ENCODE peak calls at places on chromosomes 12 and 14, in four cellular contexts. T is aorta; G is CD8-positive, alpha-beta memory T cell; O is Panc1. J is an unnamed sample.
A peak's percentile ranks its signal among the peaks of the same experiment; 100 is the strongest.

GRCh38 chr12:26425587-26426260 is 230.4 kb downstream of the SSPN start:
- DNase-seq in T (no peak), G (no peak), O (no peak), J (no peak)

GRCh38 chr12:40692617-40693502 is 621 bp downstream of the CNTN1 start:
- DNase-seq in T (peak; percentile 30), G (no peak), O (no peak), J (peak; percentile 50)

GRCh38 chr12:13692332-13692731 is 289.1 kb downstream of the GRIN2B start:
- DNase-seq in T (no peak), G (no peak), O (no peak), J (no peak)

GRCh38 chr14:80211143-80212024 is at the start of gene DIO2:
- DNase-seq in T (peak; percentile 65), G (no peak), O (no peak), J (no peak)

GRCh38 chr12:95978351-95978750 is 17.8 kb downstream of the HAL start:
- DNase-seq in T (no peak), G (no peak), O (no peak), J (no peak)

GRCh38 chr12:42691991-42692557 is 102.5 kb upstream of the PRICKLE1 start:
- DNase-seq in T (no peak), G (no peak), O (peak; percentile 30), J (no peak)

GRCh38 chr14:69625299-69626131 is 14.1 kb downstream of the SUSD6 start:
- DNase-seq in T (peak; percentile 84), G (peak; percentile 71), O (no peak), J (no peak)

GRCh38 chr12:15550778-15551177 is 228.5 kb downstream of the PTPRO start:
- DNase-seq in T (no peak), G (no peak), O (no peak), J (no peak)

GRCh38 chr14:91154851-91155625 is 41.2 kb downstream of the DGLUCY start:
- DNase-seq in T (no peak), G (no peak), O (no peak), J (peak; percentile 54)

GRCh38 chr12:94041833-94042232 is 106.5 kb upstream of the PLXNC1 start:
- DNase-seq in T (no peak), G (no peak), O (no peak), J (peak; percentile 14)

GRCh38 chr14:22837059-22837749 is 819 bp downstream of the MMP14 start:
- DNase-seq in T (peak; percentile 78), G (peak; percentile 16), O (no peak), J (no peak)

GRCh38 chr14:60640859-60641721 is 8.2 kb downstream of the SIX1 start:
- DNase-seq in T (no peak), G (no peak), O (no peak), J (no peak)

GRCh38 chr14:99181246-99181645 is 90.8 kb downstream of the BCL11B start:
- DNase-seq in T (no peak), G (peak; percentile 45), O (no peak), J (no peak)

GRCh38 chr14:99181804-99182520 is 90.0 kb downstream of the BCL11B start:
- DNase-seq in T (no peak), G (no peak), O (no peak), J (no peak)

GRCh38 chr14:99177876-99178630 is 93.9 kb downstream of the BCL11B start:
- DNase-seq in T (no peak), G (no peak), O (no peak), J (no peak)

GRCh38 chr14:99179506-99179905 is 92.5 kb downstream of the BCL11B start:
- DNase-seq in T (no peak), G (peak; percentile 24), O (no peak), J (no peak)

DNA sequence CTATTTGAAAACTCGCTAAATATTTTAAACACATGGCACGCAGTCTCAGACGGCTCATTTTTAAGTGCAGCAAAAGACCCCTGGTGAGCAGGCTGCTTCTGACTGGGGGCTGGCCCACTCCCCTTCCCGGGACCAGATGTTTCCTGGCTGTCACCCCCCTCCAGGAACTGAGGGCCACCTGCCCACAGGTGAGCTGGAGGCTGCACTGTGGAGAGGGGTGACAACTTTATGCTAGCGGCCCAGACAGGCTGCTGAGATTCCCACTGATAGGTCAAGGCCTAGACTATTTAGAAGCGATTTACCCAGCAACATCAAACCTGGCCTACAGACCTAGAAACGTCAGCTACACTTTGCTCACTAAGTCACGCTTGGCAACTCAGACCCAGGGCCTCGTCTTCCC is 92.1 kb downstream of the BCL11B start:
- DNase-seq in T (no peak), G (peak; percentile 36), O (no peak), J (no peak)
- H3K4me1 ChIP-seq in T (no peaks in the 10 kb centered on the region), G (peaks cover 67% of the 10 kb centered on the region), O (no peaks in the 10 kb centered on the region), J (no peaks in the 10 kb centered on the region)

GRCh38 chr14:51993274-51993673 is 3.9 kb downstream of the RTRAF start:
- DNase-seq in T (no peak), G (no peak), O (no peak), J (no peak)
- H3K4me1 ChIP-seq in T (no peaks in the 10 kb centered on the region), G (peaks cover 34% of the 10 kb centered on the region), O (peaks cover 12% of the 10 kb centered on the region), J (peaks cover 3% of the 10 kb centered on the region)

GRCh38 chr12:6788972-6789905 is at the start of gene CD4:
- DNase-seq in T (peak; percentile 92), G (no peak), O (no peak), J (no peak)
- H3K4me1 ChIP-seq in T (no peaks in the 10 kb centered on the region), G (peaks cover 52% of the 10 kb centered on the region), O (no peaks in the 10 kb centered on the region), J (no peaks in the 10 kb centered on the region)

GRCh38 chr12:50529345-50529744 is 24.6 kb downstream of the DIP2B start:
- DNase-seq in T (no peak), G (no peak), O (no peak), J (no peak)
- H3K4me1 ChIP-seq in T (no peaks in the 10 kb centered on the region), G (peaks cover 38% of the 10 kb centered on the region), O (peaks cover 19% of the 10 kb centered on the region), J (no peaks in the 10 kb centered on the region)

DNA sequence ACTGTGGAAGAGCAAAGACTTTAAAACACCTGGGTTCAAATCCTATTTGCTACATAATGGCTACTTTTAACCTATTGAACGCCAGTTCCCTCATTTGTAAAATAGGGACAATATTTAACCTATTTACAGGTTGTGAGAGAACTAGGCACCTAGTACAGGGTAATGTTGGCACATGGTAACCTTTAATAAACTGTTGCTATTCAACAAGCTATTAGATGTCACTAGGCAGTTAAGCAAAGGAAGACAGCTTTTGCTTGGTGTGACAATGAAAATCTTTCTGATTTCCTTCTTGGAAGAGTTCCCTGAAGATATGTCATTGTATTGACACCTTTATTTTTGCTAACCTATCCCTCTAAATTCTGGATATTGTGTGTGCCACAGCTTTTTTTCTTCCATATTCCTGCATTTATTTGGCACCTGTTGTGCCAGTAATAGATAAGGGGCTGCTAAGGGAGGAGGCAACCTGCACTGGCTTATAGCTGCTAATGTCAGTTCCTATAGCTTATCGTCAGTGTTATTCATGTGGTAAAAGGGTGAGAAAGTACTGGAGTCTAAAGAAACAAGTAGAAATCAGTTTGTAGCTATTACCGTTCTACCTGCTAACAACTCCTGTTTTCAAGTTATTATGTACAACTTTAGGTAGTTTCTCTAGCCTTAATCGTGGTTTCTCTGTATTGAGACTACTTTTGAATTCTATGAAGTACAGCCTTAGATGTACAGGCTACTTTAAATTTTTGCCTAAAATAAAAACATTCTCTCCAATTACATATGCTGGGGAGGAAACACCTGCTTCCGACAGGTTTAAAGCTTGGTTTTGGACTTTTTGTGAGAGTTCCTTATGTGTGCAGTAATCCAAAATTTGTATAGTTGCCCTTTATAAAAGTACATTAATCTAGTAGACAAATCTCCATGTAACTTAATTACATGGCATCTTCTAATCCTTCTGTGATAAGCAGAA is 24.3 kb downstream of the HIF1A start:
- DNase-seq in T (no peak), G (peak; percentile 41), O (no peak), J (no peak)
- H3K4me1 ChIP-seq in T (peaks cover 3% of the 10 kb centered on the region), G (peaks cover 51% of the 10 kb centered on the region), O (no peaks in the 10 kb centered on the region), J (peaks cover 26% of the 10 kb centered on the region)

DNA sequence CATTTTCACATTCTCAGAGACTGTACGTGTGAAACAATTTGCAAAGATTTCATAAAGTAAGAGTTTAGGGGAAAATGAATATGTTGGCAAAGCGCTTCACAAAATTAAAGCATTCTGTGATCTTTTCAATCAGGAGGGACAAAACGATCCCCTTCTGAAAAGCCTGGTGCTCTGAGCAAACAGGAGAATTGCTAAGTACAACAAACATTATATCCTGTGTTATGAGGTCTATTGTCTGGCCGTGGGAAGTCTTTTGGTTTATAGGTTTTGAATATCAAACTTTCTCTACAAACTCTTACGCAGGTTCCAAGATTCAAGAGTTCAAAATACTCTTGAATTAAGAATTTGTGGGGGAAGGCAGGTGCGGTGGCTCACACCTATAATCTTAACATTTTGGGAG is 7.2 kb upstream of the FOXN3 start:
- DNase-seq in T (no peak), G (no peak), O (no peak), J (no peak)
- H3K4me1 ChIP-seq in T (no peaks in the 10 kb centered on the region), G (peaks cover 20% of the 10 kb centered on the region), O (no peaks in the 10 kb centered on the region), J (no peaks in the 10 kb centered on the region)

GRCh38 chr14:21634840-21635239 is at the start of gene OR10G2:
- DNase-seq in T (no peak), G (no peak), O (no peak), J (no peak)
- H3K4me1 ChIP-seq in T (no peaks in the 10 kb centered on the region), G (no peaks in the 10 kb centered on the region), O (no peaks in the 10 kb centered on the region), J (no peaks in the 10 kb centered on the region)

J was measured in BE2C.